ENCODE peak calls at places on chromosomes 12 and 14, in nine cellular contexts. S is spleen, M is body of pancreas, I is IMR-90, U is left lung, H is mammary epithelial cell, R is fibroblast of lung, Q is left ventricle myocardium inferior, P is ovary. O is an unnamed sample.

GRCh38 chr12:103241184-103241583 is 254.6 kb downstream of the C12orf42 start:
- DNase-seq in M (no peak), Q (no peak), H (no peak), S (no peak), R (no peak), I (no peak), U (peak; percentile 49), P (no peak), O (no peak)

GRCh38 chr14:75496755-75497154 is 25.5 kb upstream of the BATF start:
- DNase-seq in U (no peak), I (no peak), P (no peak), Q (no peak), R (no peak), S (no peak), H (no peak), M (no peak), O (no peak)

GRCh38 chr12:53288322-53288721 is 7.0 kb upstream of the PFDN5 start:
- DNase-seq in U (no peak), I (no peak), H (no peak), R (no peak), M (no peak), Q (no peak), S (no peak), P (no peak), O (no peak)

GRCh38 chr12:84969226-84969625 is 56.6 kb upstream of the SLC6A15 start:
- DNase-seq in Q (no peak), P (no peak), S (no peak), H (peak; percentile 64), R (no peak), M (no peak), U (no peak), I (no peak), O (no peak)

GRCh38 chr12:52261211-52261484 is 13.3 kb upstream of the KRT86 start:
- DNase-seq in P (no peak), I (no peak), H (no peak), M (no peak), U (no peak), S (no peak), R (no peak), Q (no peak), O (no peak)

GRCh38 chr12:40104461-40105264 is 1.2 kb downstream of the SLC2A13 start:
- DNase-seq in Q (peak; percentile 17), H (peak; percentile 1), U (peak; percentile 35), P (no peak), M (peak; percentile 27), R (peak; percentile 7), I (peak; percentile 2), S (no peak), O (no peak)

GRCh38 chr14:23646648-23647549 is 10.7 kb downstream of the DHRS2 start:
- DNase-seq in P (no peak), I (no peak), M (no peak), H (peak; percentile 54), R (no peak), S (no peak), U (no peak), Q (no peak), O (no peak)

GRCh38 chr14:59026086-59026485 is 162.4 kb upstream of the DAAM1 start:
- DNase-seq in R (no peak), I (no peak), U (no peak), S (no peak), H (no peak), P (no peak), Q (no peak), M (no peak), O (peak; percentile 39)

GRCh38 chr12:730550-730949 is 21.8 kb upstream of the WNK1 start:
- DNase-seq in R (no peak), Q (no peak), P (no peak), S (no peak), H (no peak), I (no peak), U (no peak), M (no peak), O (no peak)

DNA sequence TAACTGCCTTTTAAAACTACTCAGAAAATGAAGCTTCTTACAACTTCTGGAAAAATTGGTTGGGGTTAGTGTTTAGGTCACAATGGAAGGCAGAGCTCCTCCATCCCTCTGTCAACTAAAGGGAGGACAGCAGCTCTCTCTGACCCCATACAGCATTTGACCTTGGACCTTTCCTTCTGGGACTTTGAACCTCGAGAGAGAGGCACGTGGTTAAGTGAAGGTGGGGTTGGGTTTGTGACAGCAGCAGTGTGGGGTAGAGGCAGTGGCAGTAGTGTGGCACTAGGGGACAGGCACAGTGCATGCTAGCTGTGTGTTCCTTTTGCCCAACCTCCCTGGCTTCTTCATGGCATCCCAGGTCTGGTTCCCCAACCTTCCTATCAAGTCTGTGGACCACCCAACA is 9.4 kb upstream of the C12orf75 start:
- DNase-seq in R (no peak), Q (no peak), M (no peak), U (no peak), H (no peak), S (no peak), P (no peak), I (no peak), O (no peak)
- H3K27ac ChIP-seq in R (no peak overlapping the region), Q (no peak overlapping the region), M (no peak overlapping the region), U (no peak overlapping the region), H (no peak overlapping the region), S (no peak overlapping the region), P (no peak overlapping the region), I (no peak overlapping the region), O (no peak overlapping the region)

GRCh38 chr14:103427485-103428443 is 42.5 kb downstream of the MARK3 start:
- DNase-seq in I (peak; percentile 85), M (no peak), P (peak; percentile 57), U (no peak), Q (no peak), R (peak; percentile 87), H (peak; percentile 52), S (no peak), O (peak; percentile 91)
- H3K27ac ChIP-seq in I (peak overlapping the region; percentile 29), M (peak overlapping the region; percentile 10), P (peak overlapping the region; percentile 47), U (no peak overlapping the region), Q (peak overlapping the region; percentile 73), R (peak overlapping the region; percentile 71), H (no peak overlapping the region), S (peak overlapping the region; percentile 41), O (peak overlapping the region; percentile 66)

GRCh38 chr12:8681129-8681902 is 16.5 kb upstream of the RIMKLB start:
- DNase-seq in H (peak; percentile 94), R (peak; percentile 67), Q (no peak), S (no peak), I (peak; percentile 43), M (peak; percentile 23), U (no peak), P (no peak), O (peak; percentile 94)
- H3K27ac ChIP-seq in H (peak overlapping the region; percentile 78), R (no peak overlapping the region), Q (peak overlapping the region; percentile 81), S (no peak overlapping the region), I (no peak overlapping the region), M (no peak overlapping the region), U (peak overlapping the region; percentile 45), P (no peak overlapping the region), O (peak overlapping the region; percentile 1)

GRCh38 chr12:8779281-8779680 is 43.1 kb upstream of the A2ML1 start:
- DNase-seq in H (no peak), R (no peak), U (no peak), Q (no peak), I (no peak), S (no peak), P (no peak), M (no peak), O (no peak)
- H3K27ac ChIP-seq in H (no peak overlapping the region), R (no peak overlapping the region), U (no peak overlapping the region), Q (no peak overlapping the region), I (no peak overlapping the region), S (no peak overlapping the region), P (no peak overlapping the region), M (no peak overlapping the region), O (no peak overlapping the region)

GRCh38 chr12:6824962-6825381 is 3.2 kb upstream of the P3H3 start:
- DNase-seq in I (peak; percentile 52), U (no peak), P (no peak), S (no peak), Q (no peak), R (no peak), M (no peak), H (peak; percentile 55), O (peak; percentile 52)
- H3K27ac ChIP-seq in I (no peak overlapping the region), U (no peak overlapping the region), P (no peak overlapping the region), S (no peak overlapping the region), Q (no peak overlapping the region), R (peak overlapping the region; percentile 2), M (no peak overlapping the region), H (no peak overlapping the region), O (no peak overlapping the region)

GRCh38 chr12:89040146-89040964 is 311.9 kb downstream of the DUSP6 start:
- DNase-seq in M (no peak), H (peak; percentile 78), I (peak; percentile 44), P (no peak), U (peak; percentile 32), S (peak; percentile 91), Q (no peak), R (no peak), O (peak; percentile 32)
- H3K27ac ChIP-seq in M (no peak overlapping the region), H (no peak overlapping the region), I (no peak overlapping the region), P (no peak overlapping the region), U (no peak overlapping the region), S (peak overlapping the region; percentile 15), Q (no peak overlapping the region), R (no peak overlapping the region), O (no peak overlapping the region)

DNA sequence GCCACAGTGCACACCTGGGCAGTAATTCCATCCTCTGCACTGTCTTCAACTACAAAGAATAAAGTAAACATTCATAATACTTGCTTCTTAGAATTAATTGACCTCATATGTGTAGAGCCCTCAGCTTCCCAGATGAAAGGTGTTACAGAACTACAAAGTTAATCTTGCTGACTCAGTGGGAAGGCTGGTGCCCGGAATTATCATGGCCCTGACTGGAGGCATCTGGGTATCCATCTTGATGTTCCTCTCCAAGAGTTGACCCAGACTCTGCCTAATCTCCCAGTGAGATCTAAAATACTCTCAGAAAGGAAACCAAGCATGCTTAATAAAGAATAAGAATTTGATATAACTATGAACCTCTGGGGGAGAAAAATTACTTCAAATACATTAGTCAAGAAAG is 147.0 kb upstream of the ARID2 start:
- DNase-seq in P (no peak), U (no peak), M (no peak), Q (no peak), S (no peak), H (no peak), I (no peak), R (no peak), O (no peak)
- H3K27ac ChIP-seq in P (no peak overlapping the region), U (no peak overlapping the region), M (no peak overlapping the region), Q (no peak overlapping the region), S (no peak overlapping the region), H (no peak overlapping the region), I (no peak overlapping the region), R (no peak overlapping the region), O (no peak overlapping the region)

GRCh38 chr12:70245458-70245857 is 2.2 kb downstream of the CNOT2 start:
- DNase-seq in R (no peak), I (no peak), S (no peak), M (no peak), P (no peak), U (no peak), H (no peak), Q (no peak), O (no peak)

GRCh38 chr12:70243510-70244331 is 488 bp downstream of the CNOT2 start:
- DNase-seq in U (peak; percentile 70), S (peak; percentile 93), I (peak; percentile 61), R (peak; percentile 68), Q (peak; percentile 69), M (peak; percentile 66), P (peak; percentile 74), H (peak; percentile 58), O (peak; percentile 54)

GRCh38 chr12:70240677-70241076 is 2.6 kb upstream of the CNOT2 start:
- DNase-seq in P (no peak), S (no peak), H (no peak), M (no peak), Q (no peak), U (no peak), I (no peak), R (no peak), O (no peak)

GRCh38 chr12:70242695-70243509 is at the start of gene CNOT2:
- DNase-seq in U (peak; percentile 90), P (peak; percentile 87), R (peak; percentile 88), S (peak; percentile 97), H (peak; percentile 91), Q (peak; percentile 92), I (peak; percentile 93), M (peak; percentile 85), O (peak; percentile 91)

GRCh38 chr12:70241845-70242244 is 1.4 kb upstream of the CNOT2 start:
- DNase-seq in P (no peak), I (no peak), H (no peak), M (no peak), Q (no peak), R (no peak), U (no peak), S (no peak), O (no peak)
- H3K27ac ChIP-seq in P (no peak overlapping the region), I (no peak overlapping the region), H (peak overlapping the region; percentile 99), M (no peak overlapping the region), Q (no peak overlapping the region), R (peak overlapping the region; percentile 100), U (peak overlapping the region; percentile 98), S (peak overlapping the region; percentile 95), O (peak overlapping the region; percentile 97)